ENCODE peak calls at places on chromosome 7, in seven cellular contexts. D, B, M, F, N, W and I are unnamed samples.

GRCh38 chr7:55641273-55641691 is 69.0 kb upstream of the VOPP1 start:
- DNase-seq in D (no peak), B (peak; percentile 79), M (no peak), F (peak; percentile 85), N (peak; percentile 54), W (peak; percentile 61), I (peak; percentile 61)

GRCh38 chr7:136914016-136914415 is 45.6 kb downstream of the CHRM2 start:
- DNase-seq in D (no peak), B (no peak), M (no peak), F (no peak), N (no peak), W (no peak), I (no peak)

GRCh38 chr7:36686499-36686898 is 37.8 kb downstream of the AOAH start:
- DNase-seq in D (no peak), B (no peak), M (no peak), F (no peak), N (no peak), W (no peak), I (no peak)

GRCh38 chr7:89777499-89777898 is 376.8 kb upstream of the STEAP1 start:
- DNase-seq in D (no peak), B (no peak), M (no peak), F (no peak), N (no peak), W (no peak), I (no peak)

GRCh38 chr7:38195804-38196595 is 18.0 kb downstream of the STARD3NL start:
- DNase-seq in D (no peak), B (no peak), M (no peak), F (no peak), N (no peak), W (no peak), I (no peak)

GRCh38 chr7:145909956-145910611 is 206.5 kb upstream of the CNTNAP2 start:
- DNase-seq in D (no peak), B (no peak), M (no peak), F (no peak), N (no peak), W (no peak), I (no peak)

GRCh38 chr7:28955723-28956607 is 2.2 kb downstream of the TRIL start:
- DNase-seq in D (peak; percentile 74), B (peak; percentile 90), M (peak; percentile 81), F (peak; percentile 90), N (peak; percentile 84), W (peak; percentile 69), I (peak; percentile 77)

GRCh38 chr7:80630611-80631010 is 7.8 kb upstream of the CD36 start:
- DNase-seq in D (no peak), B (no peak), M (no peak), F (no peak), N (no peak), W (no peak), I (no peak)

GRCh38 chr7:151223728-151224127 is 3.3 kb downstream of the ABCF2 start:
- DNase-seq in D (no peak), B (no peak), M (no peak), F (no peak), N (no peak), W (no peak), I (no peak)

GRCh38 chr7:69177941-69178494 is 420.3 kb upstream of the AUTS2 start:
- DNase-seq in D (no peak), B (no peak), M (no peak), F (no peak), N (no peak), W (peak; percentile 60), I (no peak)

GRCh38 chr7:5679741-5680473 is 101.6 kb downstream of the RNF216 start:
- DNase-seq in D (peak; percentile 17), B (no peak), M (peak; percentile 52), F (no peak), N (no peak), W (no peak), I (peak; percentile 58)

GRCh38 chr7:102439963-102440795 is 6.8 kb downstream of the ORAI2 start:
- DNase-seq in D (no peak), B (peak; percentile 63), M (peak; percentile 68), F (peak; percentile 60), N (peak; percentile 68), W (peak; percentile 68), I (no peak)

GRCh38 chr7:148877517-148877916 is 6.6 kb downstream of the EZH2 start:
- DNase-seq in D (no peak), B (no peak), M (no peak), F (no peak), N (no peak), W (no peak), I (no peak)

GRCh38 chr7:7122701-7123281 is 59.6 kb upstream of the C1GALT1 start:
- DNase-seq in D (no peak), B (no peak), M (no peak), F (no peak), N (no peak), W (no peak), I (no peak)

GRCh38 chr7:130141161-130141857 is 63.9 kb downstream of the TMEM209 start:
- DNase-seq in D (peak; percentile 90), B (peak; percentile 93), M (peak; percentile 54), F (peak; percentile 97), N (no peak), W (peak; percentile 70), I (peak; percentile 72)

GRCh38 chr7:23335621-23336020 is 36.5 kb downstream of the MALSU1 start:
- DNase-seq in D (no peak), B (no peak), M (no peak), F (no peak), N (no peak), W (no peak), I (no peak)

GRCh38 chr7:113197274-113197673 is 78.9 kb upstream of the SMIM30 start:
- DNase-seq in D (no peak), B (no peak), M (no peak), F (no peak), N (no peak), W (no peak), I (no peak)

GRCh38 chr7:27132214-27132613 is 1.7 kb upstream of the HOXA4 start:
- DNase-seq in D (no peak), B (no peak), M (no peak), F (no peak), N (no peak), W (no peak), I (no peak)

GRCh38 chr7:27128776-27129728 is 1.5 kb downstream of the HOXA4 start:
- DNase-seq in D (no peak), B (no peak), M (no peak), F (no peak), N (peak; percentile 19), W (no peak), I (no peak)

GRCh38 chr7:27131390-27131819 is 848 bp upstream of the HOXA4 start:
- DNase-seq in D (no peak), B (no peak), M (no peak), F (no peak), N (no peak), W (no peak), I (no peak)

GRCh38 chr7:27129729-27130539 is 623 bp downstream of the HOXA4 start:
- DNase-seq in D (no peak), B (peak; percentile 44), M (no peak), F (peak; percentile 41), N (no peak), W (no peak), I (peak; percentile 14)

DNA sequence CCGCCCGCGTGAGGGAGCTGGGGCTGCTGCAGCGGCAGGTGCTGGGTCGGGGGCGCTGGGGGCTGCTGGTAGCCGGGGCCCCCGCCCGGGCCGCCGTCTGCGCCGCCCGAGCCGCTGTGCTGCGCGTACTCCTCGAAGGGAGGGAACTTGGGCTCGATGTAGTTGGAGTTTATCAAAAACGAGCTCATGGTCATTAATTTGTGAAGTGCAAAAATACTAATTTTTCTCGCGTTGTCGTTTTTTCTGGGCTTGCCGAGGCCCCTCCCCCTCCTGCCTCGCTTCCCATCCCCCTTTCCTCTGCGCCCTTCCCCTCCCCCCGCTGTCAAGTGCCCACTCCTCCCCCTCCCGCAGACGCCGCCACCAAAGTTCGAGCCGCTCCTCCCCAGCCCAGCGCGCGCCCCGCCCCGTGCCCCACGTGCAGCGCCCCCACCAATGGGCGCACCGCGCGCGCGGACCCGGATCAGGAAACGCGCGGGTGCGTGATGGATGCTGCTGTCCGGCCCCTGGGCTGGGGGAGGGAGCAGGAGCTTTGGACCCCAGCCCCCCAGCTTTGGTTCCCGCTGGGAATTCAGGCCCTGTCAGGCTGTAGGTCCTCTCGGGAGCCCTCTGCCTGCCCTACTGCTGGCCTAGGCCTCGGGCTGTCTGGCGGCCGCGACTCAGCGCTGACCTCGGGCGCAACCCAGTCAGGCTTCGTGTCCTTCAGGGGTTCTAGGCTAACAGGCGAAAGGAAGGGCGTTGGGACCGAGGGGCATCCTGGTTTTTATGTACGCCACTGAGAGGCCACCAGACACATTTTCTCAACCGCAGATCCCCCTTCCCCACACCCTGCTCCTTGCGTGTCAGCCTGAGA is at the start of gene HOXA4:
- DNase-seq in D (peak; percentile 80), B (peak; percentile 79), M (peak; percentile 76), F (peak; percentile 89), N (peak; percentile 94), W (peak; percentile 92), I (peak; percentile 88)
- H3K4me1 ChIP-seq in D (peaks cover 6% of the 10 kb centered on the region), B (no peaks in the 10 kb centered on the region), M (peaks cover 10% of the 10 kb centered on the region), F (peaks cover 11% of the 10 kb centered on the region), N (peaks cover 28% of the 10 kb centered on the region), W (peaks cover 3% of the 10 kb centered on the region), I (no peaks in the 10 kb centered on the region)

DNA sequence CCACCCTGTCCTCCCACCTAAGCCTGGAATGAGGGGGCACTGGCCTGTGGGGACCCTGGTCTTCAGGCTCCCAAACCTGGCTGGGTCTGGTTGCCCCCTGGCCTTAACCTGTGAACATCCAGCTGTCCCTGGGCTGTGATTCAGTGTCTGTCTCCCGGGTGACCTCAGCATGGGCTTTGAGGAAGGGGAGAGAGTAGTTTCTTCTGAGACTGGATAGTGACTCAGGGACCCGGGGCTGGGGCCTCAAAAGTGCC is 251 bp upstream of the CLDN4 start:
- DNase-seq in D (no peak), B (no peak), M (no peak), F (no peak), N (no peak), W (no peak), I (no peak)
- H3K4me3 ChIP-seq in D (no peak overlapping the region), B (no peak overlapping the region), M (no peak overlapping the region), F (peak overlapping the region; percentile 37), N (peak overlapping the region; percentile 43), W (no peak overlapping the region), I (no peak overlapping the region)

GRCh38 chr7:120724448-120724847 is 133.5 kb downstream of the TSPAN12 start:
- DNase-seq in D (no peak), B (no peak), M (no peak), F (no peak), N (no peak), W (no peak), I (no peak)

GRCh38 chr7:120729300-120729699 is 128.6 kb downstream of the TSPAN12 start:
- DNase-seq in D (no peak), B (no peak), M (no peak), F (no peak), N (no peak), W (no peak), I (no peak)

GRCh38 chr7:120723465-120724385 is 134.2 kb downstream of the TSPAN12 start:
- DNase-seq in D (no peak), B (no peak), M (no peak), F (no peak), N (no peak), W (no peak), I (no peak)

GRCh38 chr7:120731276-120731675 is 126.7 kb downstream of the TSPAN12 start:
- DNase-seq in D (no peak), B (no peak), M (no peak), F (no peak), N (no peak), W (no peak), I (no peak)

GRCh38 chr7:120725376-120726039 is 132.4 kb downstream of the TSPAN12 start:
- DNase-seq in D (no peak), B (peak; percentile 72), M (no peak), F (peak; percentile 82), N (no peak), W (no peak), I (no peak)
- TF ChIP-seq CTCF in D (no peak), B (peak; percentile 84), M (peak; percentile 72), F (peak; percentile 61), N (peak; percentile 67), W (peak; percentile 41), I (peak; percentile 70)

GRCh38 chr7:101122933-101123702 is 3.8 kb upstream of the SERPINE1 start:
- DNase-seq in D (no peak), B (no peak), M (no peak), F (no peak), N (no peak), W (no peak), I (no peak)
- H3K4me1 ChIP-seq in D (peaks cover 38% of the 10 kb centered on the region), B (peaks cover 27% of the 10 kb centered on the region), M (peaks cover 59% of the 10 kb centered on the region), F (peaks cover 39% of the 10 kb centered on the region), N (peaks cover 30% of the 10 kb centered on the region), W (no peaks in the 10 kb centered on the region), I (peaks cover 55% of the 10 kb centered on the region)